ENCODE peak calls at places on chromosomes 12 and 14, in eight cellular contexts. F is A549, A is fibroblast of pulmonary artery, E is K562, M is WERI-Rb-1, K is T-helper 1 cell, J is T-cell, G is GM13976. U is an unnamed sample.

GRCh38 chr12:57864811-57865751 is 18.6 kb upstream of the CTDSP2 start:
- DNase-seq in K (peak; percentile 60), F (peak; percentile 89), A (peak; percentile 83), E (peak; percentile 75), M (no peak), J (peak; percentile 39), G (peak; percentile 82), U (peak; percentile 81)

GRCh38 chr14:99971929-99972747 is 93.1 kb upstream of the EVL start:
- DNase-seq in A (no peak), E (peak; percentile 42), K (peak; percentile 4), G (peak; percentile 47), F (peak; percentile 43), J (peak; percentile 15), M (peak; percentile 18), U (no peak)

GRCh38 chr12:24573621-24574020 is 375.3 kb downstream of the BCAT1 start:
- DNase-seq in J (no peak), K (no peak), G (no peak), F (no peak), M (no peak), E (no peak), A (no peak), U (no peak)

GRCh38 chr14:51616724-51617409 is 34.8 kb upstream of the FRMD6 start:
- DNase-seq in M (no peak), E (no peak), A (peak; percentile 92), K (no peak), J (no peak), F (peak; percentile 15), G (no peak), U (no peak)

GRCh38 chr12:69415471-69416275 is 54.5 kb upstream of the FRS2 start:
- DNase-seq in K (no peak), A (peak; percentile 96), F (peak; percentile 40), J (no peak), G (peak; percentile 30), M (peak; percentile 20), E (peak; percentile 55), U (peak; percentile 62)

GRCh38 chr12:22275847-22276246 is 58.7 kb downstream of the ST8SIA1 start:
- DNase-seq in M (peak; percentile 80), J (no peak), A (peak; percentile 100), K (no peak), G (no peak), F (peak; percentile 13), E (no peak), U (peak; percentile 40)

GRCh38 chr12:120181991-120182631 is 12.4 kb downstream of the GCN1 start:
- DNase-seq in M (peak; percentile 81), A (peak; percentile 61), F (no peak), G (no peak), E (no peak), K (no peak), J (no peak), U (no peak)

GRCh38 chr14:64625363-64626232 is 75.8 kb downstream of the PPP1R36 start:
- DNase-seq in J (no peak), F (no peak), E (no peak), A (no peak), K (no peak), M (peak; percentile 25), G (no peak), U (peak; percentile 56)

GRCh38 chr12:49902399-49903350 is 1.0 kb downstream of the FAIM2 start:
- DNase-seq in A (no peak), E (peak; percentile 43), G (no peak), F (no peak), K (no peak), M (no peak), J (no peak), U (no peak)

GRCh38 chr12:95446511-95446910 is 27.4 kb upstream of the METAP2 start:
- DNase-seq in A (peak; percentile 16), M (no peak), J (no peak), E (peak; percentile 18), G (no peak), K (no peak), F (no peak), U (peak; percentile 52)

GRCh38 chr12:30862486-30862885 is 64.1 kb upstream of the TSPAN11 start:
- DNase-seq in E (peak; percentile 46), J (no peak), M (no peak), K (no peak), F (no peak), G (no peak), A (peak; percentile 67), U (no peak)

GRCh38 chr12:54603173-54603814 is 14.8 kb upstream of the PPP1R1A start:
- DNase-seq in E (peak; percentile 72), G (peak; percentile 77), M (peak; percentile 60), F (peak; percentile 87), K (peak; percentile 63), A (peak; percentile 78), J (peak; percentile 65), U (peak; percentile 87)

GRCh38 chr14:71355324-71356201 is 448.3 kb downstream of the PCNX1 start:
- DNase-seq in J (no peak), A (peak; percentile 74), G (peak; percentile 40), E (peak; percentile 83), F (no peak), K (no peak), M (no peak), U (no peak)

GRCh38 chr12:49801141-49802063 is 26.8 kb downstream of the NCKAP5L start:
- DNase-seq in A (no peak), E (no peak), F (no peak), M (no peak), J (no peak), G (no peak), K (no peak), U (no peak)

GRCh38 chr12:95358111-95359083 is 115.6 kb upstream of the METAP2 start:
- DNase-seq in E (no peak), K (no peak), F (no peak), A (peak; percentile 28), G (no peak), M (no peak), J (no peak), U (no peak)

GRCh38 chr12:49403887-49404517 is 36.7 kb downstream of the SPATS2 start:
- DNase-seq in F (no peak), E (peak; percentile 19), K (no peak), A (no peak), J (no peak), M (no peak), G (no peak), U (no peak)

GRCh38 chr12:121128908-121129704 is 3.6 kb upstream of the P2RX7 start:
- DNase-seq in M (peak; percentile 7), G (peak; percentile 82), A (peak; percentile 62), E (peak; percentile 88), J (peak; percentile 80), K (peak; percentile 94), F (peak; percentile 36), U (peak; percentile 93)

GRCh38 chr12:27123642-27124041 is 41.3 kb upstream of the C12orf71 start:
- DNase-seq in A (peak; percentile 40), J (no peak), M (no peak), G (peak; percentile 28), F (peak; percentile 10), K (peak; percentile 27), E (peak; percentile 17), U (no peak)

GRCh38 chr14:79629891-79630560 is 581.3 kb downstream of the DIO2 start:
- DNase-seq in K (no peak), G (no peak), E (no peak), F (no peak), A (peak; percentile 7), M (no peak), J (no peak), U (no peak)

GRCh38 chr12:30357712-30358111 is 338.0 kb downstream of the IPO8 start:
- DNase-seq in E (no peak), M (no peak), K (no peak), A (no peak), J (no peak), F (no peak), G (no peak), U (no peak)

GRCh38 chr14:100663528-100664052 is 63.1 kb upstream of the DLK1 start:
- DNase-seq in F (no peak), K (no peak), E (no peak), J (no peak), A (no peak), M (no peak), G (no peak), U (no peak)

GRCh38 chr14:68172664-68173063 is 353.1 kb downstream of the RAD51B start:
- DNase-seq in M (no peak), A (no peak), K (no peak), E (no peak), G (no peak), F (peak; percentile 65), J (no peak), U (no peak)

GRCh38 chr12:105474672-105475071 is 144.2 kb downstream of the C12orf75 start:
- DNase-seq in E (no peak), J (no peak), G (no peak), K (no peak), F (no peak), A (no peak), M (no peak), U (no peak)

GRCh38 chr14:75548544-75548943 is 26.3 kb downstream of the BATF start:
- DNase-seq in M (no peak), F (no peak), G (no peak), K (no peak), E (no peak), A (peak; percentile 68), J (no peak), U (no peak)

GRCh38 chr12:69580074-69580473 is 5.2 kb upstream of the CCT2 start:
- DNase-seq in G (no peak), E (no peak), A (no peak), J (no peak), K (no peak), M (no peak), F (no peak), U (no peak)

GRCh38 chr14:20714593-20715250 is 26.2 kb downstream of the ANG start:
- DNase-seq in F (no peak), M (no peak), J (peak; percentile 32), K (no peak), E (no peak), G (no peak), A (peak; percentile 84), U (no peak)

GRCh38 chr12:59874781-59875180 is 279.0 kb downstream of the SLC16A7 start:
- DNase-seq in E (no peak), G (no peak), M (no peak), F (no peak), K (no peak), J (no peak), A (no peak), U (no peak)

GRCh38 chr12:124967016-124967739 is 21.8 kb downstream of the DHX37 start:
- DNase-seq in J (no peak), M (no peak), A (no peak), G (no peak), F (no peak), K (no peak), E (no peak), U (no peak)

GRCh38 chr12:74539765-74540526 is 2.3 kb downstream of the ATXN7L3B start:
- DNase-seq in J (no peak), A (no peak), M (no peak), K (no peak), E (peak; percentile 20), G (no peak), F (no peak), U (no peak)

GRCh38 chr12:114726092-114726710 is 42.2 kb upstream of the TBX3 start:
- DNase-seq in M (no peak), F (no peak), G (no peak), K (no peak), A (no peak), J (no peak), E (no peak), U (no peak)

GRCh38 chr12:55043542-55043941 is 23.8 kb downstream of the NEUROD4 start:
- DNase-seq in M (no peak), G (no peak), E (no peak), K (no peak), J (peak; percentile 9), A (no peak), F (no peak), U (no peak)

GRCh38 chr14:89851031-89851430 is 103.5 kb downstream of the EFCAB11 start:
- DNase-seq in F (no peak), A (no peak), J (no peak), E (no peak), G (no peak), M (no peak), K (no peak), U (no peak)

GRCh38 chr14:76937181-76938091 is 91.1 kb downstream of the IRF2BPL start:
- DNase-seq in G (no peak), J (no peak), M (no peak), E (peak; percentile 38), A (peak; percentile 82), K (no peak), F (no peak), U (no peak)

GRCh38 chr12:93956551-93956950 is 191.8 kb upstream of the PLXNC1 start:
- DNase-seq in G (no peak), A (no peak), E (no peak), J (no peak), F (no peak), M (no peak), K (no peak), U (no peak)

U was measured in Peyer's patch.